ENCODE peak calls at places on chromosomes 3 and 15, in six cellular contexts. F is neuronal stem cell; Z is upper lobe of right lung; H is CD4-positive, alpha-beta memory T cell; X is OCI-LY7; V is fibroblast of the aortic adventitia. W is an unnamed sample.

GRCh38 chr3:129003578-129004112 is 2.5 kb downstream of the EFCC1 start:
- DNase-seq in F (no peak), Z (peak), H (peak), X (no peak), V (no peak), W (peak)

GRCh38 chr3:100020876-100021644 is 93.2 kb downstream of the FILIP1L start:
- DNase-seq in F (no peak), Z (no peak), H (no peak), X (no peak), V (peak), W (no peak)

GRCh38 chr3:57031622-57032541 is 28.6 kb upstream of the SPATA12 start:
- DNase-seq in F (no peak), Z (no peak), H (no peak), X (peak), V (peak), W (no peak)

GRCh38 chr3:150806436-150806835 is 43.5 kb upstream of the SIAH2 start:
- DNase-seq in F (peak), Z (no peak), H (no peak), X (no peak), V (no peak), W (peak)

GRCh38 chr15:74251187-74251811 is 15.2 kb downstream of the CCDC33 start:
- DNase-seq in F (no peak), Z (no peak), H (no peak), X (no peak), V (no peak), W (no peak)

GRCh38 chr3:193826126-193826795 is 233.3 kb downstream of the OPA1 start:
- DNase-seq in F (no peak), Z (no peak), H (no peak), X (no peak), V (peak), W (no peak)

GRCh38 chr15:36888018-36888992 is 212.0 kb downstream of the MEIS2 start:
- DNase-seq in F (peak), Z (no peak), H (no peak), X (no peak), V (peak), W (peak)

GRCh38 chr3:191391873-191392808 is 61.8 kb upstream of the UTS2B start:
- DNase-seq in F (no peak), Z (no peak), H (no peak), X (no peak), V (no peak), W (no peak)

GRCh38 chr3:52068055-52068704 is 11.8 kb upstream of the DUSP7 start:
- DNase-seq in F (no peak), Z (no peak), H (no peak), X (no peak), V (no peak), W (no peak)

GRCh38 chr15:29688981-29689723 is 133.1 kb downstream of the TJP1 start:
- DNase-seq in F (no peak), Z (no peak), H (no peak), X (no peak), V (no peak), W (no peak)

GRCh38 chr15:48469271-48469670 is 138.0 kb downstream of the DUT start:
- DNase-seq in F (no peak), Z (no peak), H (no peak), X (no peak), V (peak), W (no peak)

GRCh38 chr3:65706786-65707568 is 331.7 kb downstream of the MAGI1 start:
- DNase-seq in F (no peak), Z (no peak), H (no peak), X (no peak), V (no peak), W (no peak)

GRCh38 chr3:65703026-65703425 is 335.7 kb downstream of the MAGI1 start:
- DNase-seq in F (no peak), Z (no peak), H (no peak), X (no peak), V (no peak), W (no peak)

GRCh38 chr3:65703820-65704219 is 334.9 kb downstream of the MAGI1 start:
- DNase-seq in F (no peak), Z (no peak), H (no peak), X (no peak), V (no peak), W (no peak)
- H3K4me3 ChIP-seq in F (no peak), Z (no peak), H (no peak), X (no peak), V (no peak), W (no peak)

DNA sequence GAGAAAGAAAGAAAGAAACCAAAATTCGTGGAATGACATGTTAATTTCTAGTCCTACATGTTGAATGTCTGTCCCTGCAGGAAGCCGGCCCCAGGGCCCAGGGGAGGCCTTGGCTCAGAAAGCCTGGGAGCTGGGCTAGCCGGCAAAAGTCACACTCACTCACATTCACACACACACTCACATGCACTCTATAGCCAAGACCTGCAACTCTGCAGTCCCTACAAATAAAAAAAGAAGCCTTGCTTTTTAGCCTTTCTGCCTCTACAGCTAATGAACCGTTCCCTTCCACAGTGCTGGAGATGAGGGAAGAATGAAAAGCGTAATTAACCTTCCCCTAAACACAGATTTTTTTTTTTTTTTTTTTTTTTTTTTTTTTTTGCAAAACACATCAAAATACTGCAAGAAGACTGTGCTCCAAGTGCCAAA is 4.4 kb downstream of the MECOM start:
- DNase-seq in F (peak), Z (peak), H (no peak), X (no peak), V (peak), W (peak)
- H3K4me3 ChIP-seq in F (no peak), Z (peak), H (no peak), X (no peak), V (peak), W (peak)

DNA sequence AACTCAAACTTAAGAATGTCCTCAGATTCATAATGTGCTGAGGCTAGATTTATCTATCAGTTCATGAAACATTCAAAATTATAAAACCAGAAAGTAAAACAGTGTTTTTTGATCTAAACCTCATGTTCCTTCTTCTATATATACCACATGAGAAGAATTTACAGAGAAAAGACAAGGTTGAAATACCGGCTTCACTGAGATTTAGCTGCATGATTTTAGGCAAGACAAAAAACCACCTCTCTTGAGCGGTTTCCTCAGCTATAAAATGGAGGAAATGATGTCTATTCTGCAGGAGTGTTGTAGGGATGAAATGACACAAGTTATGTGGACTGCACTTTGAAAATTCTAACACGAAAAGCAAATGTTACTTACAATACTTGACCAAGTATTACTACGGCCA is 80.6 kb upstream of the FOXB1 start:
- DNase-seq in F (no peak), Z (no peak), H (no peak), X (no peak), V (no peak), W (no peak)
- H3K4me3 ChIP-seq in F (no peak), Z (no peak), H (no peak), X (no peak), V (no peak), W (no peak)

GRCh38 chr3:177596248-177596821 is 399.1 kb upstream of the TBL1XR1 start:
- DNase-seq in F (no peak), Z (no peak), H (no peak), X (no peak), V (peak), W (no peak)

GRCh38 chr3:177595789-177596188 is 398.5 kb upstream of the TBL1XR1 start:
- DNase-seq in F (no peak), Z (no peak), H (no peak), X (no peak), V (no peak), W (no peak)

GRCh38 chr3:177596822-177597271 is 399.6 kb upstream of the TBL1XR1 start:
- DNase-seq in F (no peak), Z (no peak), H (no peak), X (no peak), V (peak), W (no peak)

GRCh38 chr3:177598110-177598833 is 401.0 kb upstream of the TBL1XR1 start:
- DNase-seq in F (no peak), Z (no peak), H (no peak), X (no peak), V (peak), W (no peak)

DNA sequence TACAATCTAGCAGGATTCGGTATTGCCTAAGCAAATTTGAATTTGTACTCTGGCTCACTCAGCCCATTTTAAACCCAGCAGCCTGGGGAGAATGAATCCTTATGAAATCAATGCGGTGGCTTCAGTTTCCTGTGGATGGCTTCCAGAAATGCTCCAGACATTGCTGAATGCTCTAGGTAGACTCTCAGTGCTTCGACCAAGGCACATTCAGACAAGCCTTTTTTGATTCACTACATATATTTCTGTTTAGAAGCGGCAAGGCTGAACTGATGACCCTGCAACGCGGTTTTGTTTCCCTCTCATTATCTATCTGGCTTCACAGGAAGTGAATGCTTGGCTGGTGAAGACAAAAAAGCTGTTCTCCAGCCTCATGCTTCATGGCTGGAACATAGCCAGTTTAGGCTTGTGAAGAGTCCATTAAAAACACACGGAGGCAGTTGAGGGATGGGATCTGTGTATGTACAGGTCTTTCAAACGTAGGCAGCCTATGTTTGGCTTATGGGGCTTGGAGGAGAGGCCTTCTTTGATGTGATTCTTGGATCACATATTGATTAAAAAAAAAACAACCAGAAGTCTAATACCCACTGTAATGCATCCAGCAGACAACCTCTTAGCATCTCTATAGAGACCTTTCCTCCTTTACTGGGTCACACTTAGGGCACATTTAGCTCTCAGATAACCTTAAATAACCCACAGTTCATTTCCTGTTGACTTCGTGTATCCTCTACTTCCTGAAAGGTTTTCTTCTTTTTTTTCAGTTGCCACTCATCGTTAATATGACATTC is 400.2 kb upstream of the TBL1XR1 start:
- DNase-seq in F (no peak), Z (no peak), H (peak), X (peak), V (peak), W (no peak)
- H3K4me3 ChIP-seq in F (no peak), Z (no peak), H (peak), X (peak), V (no peak), W (no peak)

W was measured in neural progenitor cell.